ENCODE peak calls at places on chromosome 13, in six cellular contexts. V is IMR-90; I is amniotic epithelial cell; D is stimulated activated effector memory CD8-positive, alpha-beta T cell treated with anti-CD3 and anti-CD28 coated beads, Interleukin-12 subunit alpha, Interleukin-12 subunit beta, amount 100 ng/mL, for 72 hours; J is effector memory CD4-positive, alpha-beta T cell; O is activated naive CD8-positive, alpha-beta T cell treated with anti-CD3 and anti-CD28 coated beads for 36 hours. N is an unnamed sample.

GRCh38 chr13:37225414-37226047 is 120.1 kb upstream of the CSNK1A1L start:
- DNase-seq in I (peak), J (no peak), D (no peak), O (no peak), V (peak), N (no peak)

GRCh38 chr13:114089751-114090400 is 42.5 kb downstream of the RASA3 start:
- DNase-seq in J (no peak), I (no peak), D (no peak), O (no peak), V (no peak), N (no peak)

GRCh38 chr13:105278797-105279425 is 1256.6 kb downstream of the EFNB2 start:
- DNase-seq in J (no peak), I (peak), O (no peak), D (no peak), V (no peak), N (no peak)

GRCh38 chr13:109336730-109337129 is 449.7 kb downstream of the IRS2 start:
- DNase-seq in D (no peak), J (no peak), V (peak), I (peak), O (no peak), N (no peak)

GRCh38 chr13:60229708-60230272 is 66.1 kb upstream of the DIAPH3 start:
- DNase-seq in I (peak), D (no peak), V (no peak), J (no peak), O (no peak), N (no peak)

GRCh38 chr13:66559093-66559492 is 671.0 kb downstream of the PCDH9 start:
- DNase-seq in O (no peak), D (no peak), I (no peak), V (peak), J (no peak), N (no peak)

GRCh38 chr13:20911037-20911436 is 8.5 kb upstream of the XPO4 start:
- DNase-seq in I (peak), J (no peak), V (no peak), D (no peak), O (no peak), N (no peak)

GRCh38 chr13:24625324-24625723 is 54.9 kb upstream of the ATP12A start:
- DNase-seq in J (no peak), D (no peak), V (no peak), I (no peak), O (no peak), N (no peak)

GRCh38 chr13:52804202-52804641 is 44.2 kb downstream of the PCDH8 start:
- DNase-seq in V (no peak), J (no peak), O (no peak), D (no peak), I (peak), N (no peak)

GRCh38 chr13:74052402-74052928 is 81.7 kb downstream of the KLF12 start:
- DNase-seq in V (no peak), O (no peak), I (no peak), J (no peak), D (no peak), N (no peak)

GRCh38 chr13:114227528-114227927 is 7.2 kb upstream of the CDC16 start:
- DNase-seq in O (no peak), V (no peak), D (no peak), J (no peak), I (no peak), N (no peak)

GRCh38 chr13:32537580-32538233 is 888 bp downstream of the N4BP2L2 start:
- DNase-seq in O (peak), I (peak), V (no peak), D (peak), J (no peak), N (no peak)

GRCh38 chr13:46698910-46699460 is 98.0 kb downstream of the ESD start:
- DNase-seq in D (no peak), V (peak), I (peak), J (no peak), O (no peak), N (no peak)

GRCh38 chr13:26985285-26985878 is 186.2 kb downstream of the USP12 start:
- DNase-seq in V (peak), D (peak), O (peak), I (peak), J (peak), N (peak)

GRCh38 chr13:114124921-114125320 is 7.5 kb downstream of the RASA3 start:
- DNase-seq in I (peak), J (peak), D (peak), O (peak), V (peak), N (peak)

GRCh38 chr13:112343591-112343990 is 32.6 kb upstream of the SPACA7 start:
- DNase-seq in D (no peak), V (no peak), I (no peak), O (no peak), J (no peak), N (no peak)

GRCh38 chr13:60933638-60934037 is 482.0 kb downstream of the PCDH20 start:
- DNase-seq in O (no peak), V (no peak), I (no peak), D (no peak), J (no peak), N (no peak)

GRCh38 chr13:27500806-27501534 is 50.6 kb upstream of the MTIF3 start:
- DNase-seq in J (no peak), D (no peak), O (no peak), I (peak), V (no peak), N (no peak)

GRCh38 chr13:76672422-76672821 is 213.8 kb downstream of the KCTD12 start:
- DNase-seq in D (no peak), O (no peak), I (peak), V (peak), J (no peak), N (no peak)

GRCh38 chr13:33487575-33488243 is 202.2 kb upstream of the STARD13 start:
- DNase-seq in J (no peak), I (peak), D (no peak), V (peak), O (no peak), N (no peak)

GRCh38 chr13:74132768-74133656 is 1.2 kb downstream of the KLF12 start:
- DNase-seq in D (peak), V (peak), J (peak), O (peak), I (peak), N (peak)